ENCODE peak calls at places on chromosomes 6 and 20, in five cellular contexts. W, U, O, N and H are unnamed samples.

GRCh38 chr6:43981363-43981990 is 145.8 kb downstream of the MRPL14 start:
- DNase-seq in W (no peak), U (no peak), N (no peak), O (no peak), H (no peak)

GRCh38 chr6:28709478-28710349 is 184.0 kb downstream of the GPX5 start:
- DNase-seq in W (peak), U (no peak), N (no peak), O (no peak), H (peak)

GRCh38 chr6:138944412-138944811 is 43.6 kb downstream of the REPS1 start:
- DNase-seq in O (peak), U (no peak), N (no peak), W (no peak), H (peak)

GRCh38 chr20:3250091-3250504 is 11.1 kb upstream of the SLC4A11 start:
- DNase-seq in U (peak), N (no peak), O (no peak), W (peak), H (peak)

GRCh38 chr6:5249451-5250122 is 11.2 kb downstream of the LYRM4 start:
- DNase-seq in O (no peak), N (no peak), W (no peak), U (no peak), H (no peak)

GRCh38 chr6:43271103-43271815 is 26.8 kb upstream of the SLC22A7 start:
- DNase-seq in O (no peak), U (no peak), N (no peak), W (no peak), H (no peak)

GRCh38 chr20:41145821-41146620 is 8.7 kb downstream of the PLCG1 start:
- DNase-seq in N (peak), O (peak), W (no peak), U (peak), H (peak)

GRCh38 chr6:70527071-70527737 is 39.5 kb upstream of the SDHAF4 start:
- DNase-seq in O (peak), U (no peak), N (no peak), W (no peak), H (peak)

GRCh38 chr6:15369838-15370237 is 124.0 kb downstream of the JARID2 start:
- DNase-seq in W (no peak), U (no peak), N (no peak), O (peak), H (no peak)

GRCh38 chr6:74289881-74290280 is 593.9 kb downstream of the CD109 start:
- DNase-seq in N (no peak), W (no peak), U (no peak), O (peak), H (peak)

GRCh38 chr6:39945626-39946025 is 11.4 kb upstream of the MOCS1 start:
- DNase-seq in N (no peak), U (no peak), O (no peak), W (no peak), H (no peak)

GRCh38 chr6:39821014-39821738 is 29.0 kb downstream of the DAAM2 start:
- DNase-seq in N (no peak), O (peak), U (no peak), W (no peak), H (no peak)

GRCh38 chr6:151783692-151784091 is 23.8 kb upstream of the ESR1 start:
- DNase-seq in O (no peak), U (no peak), W (no peak), N (no peak), H (no peak)

GRCh38 chr6:85461806-85462185 is 11.9 kb downstream of the NT5E start:
- DNase-seq in O (no peak), U (no peak), W (no peak), N (no peak), H (no peak)

GRCh38 chr6:16769131-16769985 is 8.1 kb upstream of the ATXN1 start:
- DNase-seq in W (peak), N (no peak), U (no peak), O (peak), H (peak)

GRCh38 chr6:131173680-131174079 is 38.4 kb downstream of the AKAP7 start:
- DNase-seq in O (peak), N (no peak), U (no peak), W (no peak), H (peak)

GRCh38 chr6:170222498-170223471 is 68.1 kb downstream of the DLL1 start:
- DNase-seq in U (peak), W (no peak), N (no peak), O (no peak), H (no peak)

GRCh38 chr20:36754656-36755222 is 8.8 kb upstream of the NDRG3 start:
- DNase-seq in U (no peak), O (peak), W (peak), N (no peak), H (peak)

GRCh38 chr20:43238833-43239232 is 49.1 kb upstream of the PTPRT start:
- DNase-seq in N (no peak), U (no peak), O (no peak), W (peak), H (no peak)

GRCh38 chr6:141848029-141848890 is 284.5 kb upstream of the GJE1 start:
- DNase-seq in W (no peak), U (no peak), N (no peak), O (no peak), H (peak)

GRCh38 chr6:145809211-145809610 is 5.4 kb downstream of the FBXO30 start:
- DNase-seq in U (no peak), W (no peak), O (no peak), N (no peak), H (no peak)

GRCh38 chr6:5422321-5422915 is 161.1 kb downstream of the FARS2 start:
- DNase-seq in W (no peak), N (no peak), O (peak), U (no peak), H (peak)

GRCh38 chr6:41730531-41731436 is 4.6 kb downstream of the TFEB start:
- DNase-seq in N (peak), W (no peak), O (no peak), U (peak), H (peak)

GRCh38 chr20:12997128-12997655 is 11.6 kb upstream of the SPTLC3 start:
- DNase-seq in O (no peak), W (no peak), U (no peak), N (no peak), H (no peak)

GRCh38 chr20:44491635-44492395 is 16.1 kb downstream of the TTPAL start:
- DNase-seq in O (peak), U (no peak), W (no peak), N (peak), H (peak)

GRCh38 chr20:36861625-36861874 is 14.4 kb upstream of the TLDC2 start:
- DNase-seq in O (no peak), U (peak), W (no peak), N (no peak), H (no peak)

GRCh38 chr6:169807219-169807618 is 55.8 kb downstream of the ERMARD start:
- DNase-seq in O (no peak), U (peak), N (no peak), W (no peak), H (no peak)

GRCh38 chr6:36616888-36617521 is 22.8 kb downstream of the SRSF3 start:
- DNase-seq in U (no peak), N (peak), W (no peak), O (peak), H (no peak)

GRCh38 chr6:75233097-75233615 is 10.4 kb downstream of the COX7A2 start:
- DNase-seq in N (no peak), W (no peak), U (no peak), O (no peak), H (no peak)

GRCh38 chr20:62423326-62423706 is 4.0 kb downstream of the RBBP8NL start:
- DNase-seq in W (peak), N (no peak), U (no peak), O (no peak), H (no peak)

GRCh38 chr20:90651-91050 is 3.2 kb downstream of the DEFB125 start:
- DNase-seq in W (no peak), O (no peak), U (no peak), N (no peak), H (peak)

GRCh38 chr6:139846538-139847321 is 472.3 kb upstream of the CITED2 start:
- DNase-seq in O (no peak), W (no peak), N (no peak), U (no peak), H (no peak)

GRCh38 chr20:46894579-46894958 is at the start of gene EYA2:
- DNase-seq in O (peak), N (peak), U (no peak), W (no peak), H (no peak)

GRCh38 chr6:121965739-121966138 is 433.7 kb upstream of the HSF2 start:
- DNase-seq in N (no peak), O (peak), U (no peak), W (no peak), H (no peak)

GRCh38 chr6:111011360-111012142 is 29.7 kb downstream of the RPF2 start:
- DNase-seq in W (no peak), N (no peak), U (no peak), O (peak), H (peak)

GRCh38 chr6:6230286-6230685 is 90.2 kb downstream of the F13A1 start:
- DNase-seq in N (no peak), U (no peak), W (no peak), O (no peak), H (no peak)

GRCh38 chr6:157428418-157429202 is 47.6 kb downstream of the ZDHHC14 start:
- DNase-seq in O (no peak), U (no peak), N (no peak), W (peak), H (no peak)

DNA sequence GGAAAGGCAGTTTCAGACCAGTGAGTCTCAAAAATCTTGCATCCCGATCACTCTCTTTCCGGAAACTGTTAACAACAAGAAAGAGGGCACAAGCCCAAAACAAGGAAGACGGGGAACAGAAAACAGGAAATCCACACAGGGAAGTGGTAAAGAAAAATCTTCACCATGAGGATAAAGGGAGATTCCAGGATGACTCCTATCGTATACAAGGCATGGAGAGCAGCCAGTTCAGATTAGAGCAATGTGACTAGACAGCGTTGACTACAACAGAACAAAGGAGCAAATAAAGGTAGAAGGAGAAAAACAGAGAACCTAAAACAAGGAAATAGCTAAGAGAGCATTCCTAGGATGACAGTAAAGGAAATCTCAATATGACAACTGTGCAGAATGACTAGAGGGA is 26.5 kb downstream of the VNN1 start:
- DNase-seq in W (no peak), O (peak), N (no peak), U (no peak), H (peak)
- H3K4me3 ChIP-seq in W (no peak), O (no peak), N (no peak), U (no peak), H (peak)

DNA sequence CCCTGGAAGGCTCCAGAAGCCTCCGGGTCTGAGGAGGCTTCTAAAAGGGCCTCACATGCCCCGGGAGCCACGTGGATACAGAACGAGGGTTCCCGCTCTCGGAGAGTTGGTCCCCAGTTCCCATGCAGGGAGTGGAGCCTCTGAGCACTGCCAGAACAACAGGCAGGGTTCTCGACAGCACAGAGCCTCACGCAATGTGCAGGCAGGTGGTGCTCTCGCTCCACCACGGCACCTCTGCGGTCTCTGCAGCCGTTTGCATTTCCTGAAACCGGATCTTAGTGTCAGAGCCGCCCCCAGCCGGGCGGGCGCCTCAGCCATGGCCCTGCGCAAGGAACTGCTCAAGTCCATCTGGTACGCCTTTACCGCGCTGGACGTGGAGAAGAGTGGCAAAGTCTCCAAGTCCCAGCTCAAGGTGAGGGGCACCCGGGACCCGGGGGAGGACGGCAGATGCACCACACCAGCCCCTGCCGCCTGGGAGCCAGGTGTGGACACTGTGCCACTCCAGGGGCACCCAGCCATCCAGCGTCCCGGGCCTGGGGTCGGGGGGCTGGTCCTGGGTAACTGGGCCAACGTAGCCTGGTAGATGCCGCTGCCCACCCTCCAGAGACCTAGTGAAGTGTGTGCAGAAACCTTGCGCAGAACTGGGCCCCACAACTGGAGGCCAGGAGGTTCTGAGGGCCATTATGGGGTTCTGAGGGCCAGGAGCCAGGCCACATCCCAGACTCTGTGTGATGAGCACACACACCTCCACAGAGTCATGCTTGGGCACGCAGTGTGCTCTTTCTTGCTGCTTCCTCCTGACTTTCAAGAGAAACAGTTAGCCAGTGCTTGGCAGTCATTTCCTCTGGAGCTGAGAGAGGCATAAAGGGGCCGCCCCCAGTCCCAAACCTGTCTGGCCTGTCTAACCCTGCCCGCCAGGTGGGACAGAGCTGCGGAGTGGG is at the start of gene DEF6:
- DNase-seq in O (peak), W (peak), N (peak), U (peak), H (peak)
- TF ChIP-seq CTCF in O (peak), W (peak), N (peak), U (peak), H (peak)

GRCh38 chr20:63958471-63958870 is 2.3 kb upstream of the UCKL1 start:
- DNase-seq in O (no peak), W (no peak), U (no peak), N (no peak), H (no peak)

GRCh38 chr20:63957690-63958441 is 1.6 kb upstream of the UCKL1 start:
- DNase-seq in W (peak), N (peak), O (no peak), U (peak), H (peak)

GRCh38 chr20:63955846-63956663 is at the start of gene UCKL1:
- DNase-seq in N (peak), U (peak), O (peak), W (peak), H (peak)

GRCh38 chr20:63956664-63957003 is 418 bp upstream of the UCKL1 start:
- DNase-seq in O (no peak), U (no peak), W (no peak), N (no peak), H (no peak)

GRCh38 chr20:63957004-63957689 is 931 bp upstream of the UCKL1 start:
- DNase-seq in N (peak), W (peak), U (peak), O (peak), H (peak)
- H3K4me3 ChIP-seq in N (peak), W (peak), U (peak), O (peak), H (peak)

GRCh38 chr20:35279040-35279439 is 1.1 kb upstream of the MMP24OS start:
- DNase-seq in U (no peak), O (no peak), N (no peak), W (no peak), H (no peak)

GRCh38 chr20:35279533-35280174 is 1.7 kb upstream of the MMP24OS start:
- DNase-seq in O (no peak), W (no peak), U (no peak), N (no peak), H (no peak)

GRCh38 chr20:35276408-35276807 is 1.5 kb downstream of the MMP24OS start:
- DNase-seq in N (no peak), U (no peak), W (no peak), O (no peak), H (no peak)

GRCh38 chr20:35277127-35277526 is 795 bp downstream of the MMP24OS start:
- DNase-seq in O (no peak), U (peak), W (no peak), N (no peak), H (no peak)

DNA sequence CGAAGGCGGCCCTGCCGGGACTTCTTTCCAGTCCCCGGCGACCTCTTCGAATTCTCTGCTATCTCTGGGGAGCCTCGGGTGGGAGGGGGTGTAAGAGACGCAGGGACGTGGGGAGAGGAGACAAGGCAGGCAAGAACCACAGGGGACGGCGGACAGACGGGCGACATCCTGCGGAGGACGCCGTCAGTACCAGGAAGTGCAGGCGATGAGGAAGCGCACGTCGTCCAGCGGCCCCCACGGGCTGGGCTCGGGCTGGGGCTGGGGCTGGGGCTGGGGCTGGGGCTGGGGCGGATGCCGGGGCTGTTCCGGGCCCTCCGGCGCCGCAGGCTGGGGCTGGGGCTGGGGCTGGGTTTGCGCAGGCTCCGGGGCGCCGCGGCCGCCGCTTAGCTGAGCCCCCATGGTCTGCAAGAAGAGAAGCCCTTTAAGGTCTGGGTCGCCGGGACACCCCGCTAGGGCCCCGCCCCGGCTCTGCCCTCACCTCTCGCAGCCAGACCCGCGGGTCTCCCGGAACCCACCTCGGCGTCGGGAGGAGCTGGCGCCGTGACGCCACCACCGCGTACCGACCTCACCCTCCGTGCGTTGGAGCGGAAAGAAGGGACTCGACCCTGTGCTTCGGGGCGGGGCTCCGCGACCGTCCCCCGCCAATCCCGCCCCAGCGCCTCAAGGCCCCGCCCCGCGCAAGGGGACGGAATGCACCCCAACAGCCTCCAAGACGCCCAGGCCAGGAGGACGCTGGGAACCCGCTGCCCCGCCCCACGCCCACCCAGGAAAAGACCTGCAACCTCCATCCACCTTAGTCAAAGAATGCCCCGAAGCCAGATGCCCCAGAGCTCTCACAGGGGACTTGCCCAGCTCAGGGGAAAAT is at the start of gene MMP24OS:
- DNase-seq in O (peak), N (peak), U (peak), W (peak), H (peak)
- TF ChIP-seq CTCF in O (peak), N (no peak), U (peak), W (peak), H (peak)

GRCh38 chr6:22828179-22829062 is 259.1 kb downstream of the HDGFL1 start:
- DNase-seq in N (no peak), O (peak), U (no peak), W (peak), H (peak)
- H3K4me3 ChIP-seq in N (peak), O (no peak), U (no peak), W (no peak), H (peak)

DNA sequence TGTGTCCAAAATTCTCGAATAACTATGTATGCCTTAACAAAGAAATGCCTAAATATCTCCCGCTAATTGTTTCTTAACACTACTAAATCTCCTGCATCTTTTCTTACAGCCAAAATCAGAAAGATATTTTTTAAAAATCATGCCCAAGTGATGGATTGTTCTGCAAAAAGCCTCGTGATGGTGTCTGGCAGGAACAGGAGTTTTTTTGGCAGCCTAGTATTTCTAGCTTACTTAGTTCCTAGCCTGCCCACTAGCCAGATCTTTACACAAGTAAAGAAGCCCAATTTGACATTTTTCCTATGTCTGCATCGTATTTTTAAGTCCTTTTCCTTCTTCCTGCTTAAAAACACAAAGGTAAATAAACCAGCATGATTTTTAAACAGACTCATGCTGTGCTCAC is 31.5 kb downstream of the SLC2A12 start:
- DNase-seq in W (no peak), U (no peak), N (no peak), O (no peak), H (no peak)
- TF ChIP-seq CTCF in W (no peak), U (no peak), N (no peak), O (no peak), H (no peak)

GRCh38 chr6:13486679-13487121 is 700 bp downstream of the GFOD1 start:
- DNase-seq in W (peak), U (peak), N (peak), O (peak), H (peak)

GRCh38 chr6:13485923-13486557 is 1.4 kb downstream of the GFOD1 start:
- DNase-seq in O (peak), U (peak), W (peak), N (peak), H (peak)

GRCh38 chr6:13485303-13485702 is 2.1 kb downstream of the GFOD1 start:
- DNase-seq in O (no peak), W (no peak), U (no peak), N (no peak), H (no peak)

GRCh38 chr6:13484138-13484708 is 3.2 kb downstream of the GFOD1 start:
- DNase-seq in O (no peak), N (no peak), U (no peak), W (no peak), H (no peak)

GRCh38 chr6:13484827-13485226 is 2.6 kb downstream of the GFOD1 start:
- DNase-seq in N (no peak), O (no peak), W (no peak), U (no peak), H (no peak)
- H3K4me3 ChIP-seq in N (peak), O (no peak), W (peak), U (peak), H (peak)

DNA sequence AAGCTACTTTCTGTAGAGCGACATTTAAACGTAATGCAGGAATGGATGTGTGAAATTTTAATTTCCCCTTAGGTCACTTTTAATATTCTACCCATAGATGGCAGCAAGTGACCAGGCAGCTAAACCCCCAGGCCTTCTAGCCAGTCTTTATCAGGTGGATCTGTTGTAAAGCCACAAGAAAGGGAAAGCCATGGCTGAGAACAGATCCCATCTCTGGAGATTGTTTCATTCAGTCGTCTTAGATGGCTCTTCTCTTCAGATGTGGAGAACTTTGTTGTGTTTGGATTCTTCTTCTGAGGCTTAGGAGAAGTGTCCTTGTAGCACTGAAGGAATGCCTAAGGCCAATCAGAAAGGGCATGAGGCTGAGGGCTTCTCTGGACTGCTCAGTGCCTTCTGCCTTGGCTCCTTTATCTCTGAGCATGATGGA is 15.8 kb upstream of the RNF182 start:
- DNase-seq in O (peak), U (no peak), N (no peak), W (peak), H (peak)
- TF ChIP-seq CTCF in O (peak), U (peak), N (peak), W (peak), H (peak)